ENCODE peak calls at places on chromosomes 11 and 22, in five cellular contexts. One of them, this sample, is unnamed.

GRCh38 chr22:37453696-37454095 is 26.4 kb upstream of the ELFN2 start:
- DNase-seq in GM12878: no peak
- DNase-seq in A549: no peak
- DNase-seq in HepG2: no peak
- DNase-seq in K562: no peak
- DNase-seq in this sample: no peak

GRCh38 chr11:14373941-14374646 is 15.1 kb upstream of the RRAS2 start:
- DNase-seq in GM12878: no peak
- DNase-seq in A549: no peak
- DNase-seq in HepG2: peak; percentile 38
- DNase-seq in K562: no peak
- DNase-seq in this sample: no peak

GRCh38 chr11:133498969-133499368 is 33.3 kb downstream of the OPCML start:
- DNase-seq in GM12878: no peak
- DNase-seq in A549: no peak
- DNase-seq in HepG2: no peak
- DNase-seq in K562: no peak
- DNase-seq in this sample: no peak

GRCh38 chr11:119472186-119472855 is 49.3 kb upstream of the THY1 start:
- DNase-seq in GM12878: no peak
- DNase-seq in A549: no peak
- DNase-seq in HepG2: peak; percentile 84
- DNase-seq in K562: no peak
- DNase-seq in this sample: no peak

GRCh38 chr22:42866100-42866499 is 9.0 kb upstream of the ARFGAP3 start:
- DNase-seq in GM12878: no peak
- DNase-seq in A549: no peak
- DNase-seq in HepG2: no peak
- DNase-seq in K562: no peak
- DNase-seq in this sample: no peak

GRCh38 chr22:30235687-30236170 is 10.8 kb downstream of the LIF start:
- DNase-seq in GM12878: no peak
- DNase-seq in A549: peak; percentile 74
- DNase-seq in HepG2: no peak
- DNase-seq in K562: no peak
- DNase-seq in this sample: no peak

GRCh38 chr11:121964591-121964990 is 151.4 kb downstream of the BLID start:
- DNase-seq in GM12878: no peak
- DNase-seq in A549: no peak
- DNase-seq in HepG2: no peak
- DNase-seq in K562: no peak
- DNase-seq in this sample: no peak

GRCh38 chr22:29370556-29370955 is 17.8 kb downstream of the AP1B1 start:
- DNase-seq in GM12878: no peak
- DNase-seq in A549: no peak
- DNase-seq in HepG2: no peak
- DNase-seq in K562: no peak
- DNase-seq in this sample: no peak

GRCh38 chr22:29706493-29706892 is 13.3 kb upstream of the CABP7 start:
- DNase-seq in GM12878: no peak
- DNase-seq in A549: no peak
- DNase-seq in HepG2: no peak
- DNase-seq in K562: no peak
- DNase-seq in this sample: no peak

GRCh38 chr22:20724676-20725454 is 49.0 kb upstream of the SERPIND1 start:
- DNase-seq in GM12878: no peak
- DNase-seq in A549: no peak
- DNase-seq in HepG2: no peak
- DNase-seq in K562: no peak
- DNase-seq in this sample: no peak
- TF ChIP-seq MYC in GM12878: no peak
- TF ChIP-seq MYC in A549: no peak
- TF ChIP-seq MYC in HepG2: no peak
- TF ChIP-seq MYC in K562: no peak
- TF ChIP-seq MYC in this sample: no peak

DNA sequence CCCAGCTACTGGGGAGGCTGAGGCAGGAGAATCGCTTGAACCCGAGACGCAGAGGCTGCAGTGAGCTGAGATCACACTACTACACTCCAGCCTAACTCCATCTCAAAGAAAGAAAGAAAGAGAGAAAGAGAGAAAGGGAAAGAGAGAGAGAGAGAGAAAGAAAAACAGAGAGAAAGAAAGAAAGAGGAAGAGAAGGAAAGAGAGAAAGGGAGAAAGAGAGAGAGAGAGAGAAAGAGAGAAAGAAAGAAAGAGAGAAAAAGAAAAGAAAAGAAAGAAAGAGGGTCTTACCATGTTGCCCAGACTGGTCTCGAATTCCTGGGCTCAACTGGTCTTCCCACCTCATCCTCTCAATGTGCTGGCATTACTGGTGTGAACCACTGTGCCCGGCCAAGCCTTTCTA is 22.3 kb downstream of the FBLN1 start:
- DNase-seq in GM12878: no peak
- DNase-seq in A549: no peak
- DNase-seq in HepG2: no peak
- DNase-seq in K562: no peak
- DNase-seq in this sample: no peak
- TF ChIP-seq MYC in GM12878: no peak
- TF ChIP-seq MYC in A549: no peak
- TF ChIP-seq MYC in HepG2: no peak
- TF ChIP-seq MYC in K562: no peak
- TF ChIP-seq MYC in this sample: no peak

GRCh38 chr22:48004936-48005335 is 1242.5 kb downstream of the TBC1D22A start:
- DNase-seq in GM12878: no peak
- DNase-seq in A549: no peak
- DNase-seq in HepG2: no peak
- DNase-seq in K562: no peak
- DNase-seq in this sample: no peak

DNA sequence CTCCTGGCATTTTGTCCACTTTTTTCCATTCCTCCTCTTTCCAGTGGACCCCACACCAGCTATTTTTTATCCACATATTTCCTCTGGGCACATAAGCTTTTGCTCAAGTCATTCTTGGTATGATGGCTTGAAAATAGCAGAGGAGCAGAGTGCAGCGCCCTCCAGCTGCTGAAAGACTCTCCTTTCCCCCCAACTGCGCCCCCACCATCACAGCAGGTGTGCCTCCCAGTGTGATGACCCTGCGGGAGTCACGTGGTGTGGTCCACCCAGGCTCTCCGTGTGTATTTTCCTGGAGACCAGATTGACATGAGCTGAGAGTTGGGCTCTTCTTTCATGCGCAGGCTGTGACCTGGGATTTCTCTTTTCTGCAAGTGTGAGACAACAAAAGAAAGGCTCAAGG is 1241.6 kb downstream of the TBC1D22A start:
- DNase-seq in GM12878: no peak
- DNase-seq in A549: no peak
- DNase-seq in HepG2: no peak
- DNase-seq in K562: no peak
- DNase-seq in this sample: no peak
- TF ChIP-seq MYC in GM12878: no peak
- TF ChIP-seq MYC in A549: no peak
- TF ChIP-seq MYC in HepG2: no peak
- TF ChIP-seq MYC in K562: no peak
- TF ChIP-seq MYC in this sample: no peak

GRCh38 chr11:2305140-2305861 is 3.5 kb downstream of the TSPAN32 start:
- DNase-seq in GM12878: peak; percentile 4
- DNase-seq in A549: peak; percentile 58
- DNase-seq in HepG2: peak; percentile 40
- DNase-seq in K562: peak; percentile 69
- DNase-seq in this sample: peak; percentile 81

GRCh38 chr11:2306971-2307732 is 5.3 kb downstream of the TSPAN32 start:
- DNase-seq in GM12878: no peak
- DNase-seq in A549: no peak
- DNase-seq in HepG2: no peak
- DNase-seq in K562: no peak
- DNase-seq in this sample: peak; percentile 29

GRCh38 chr11:2307733-2308331 is 6.0 kb downstream of the TSPAN32 start:
- DNase-seq in GM12878: no peak
- DNase-seq in A549: no peak
- DNase-seq in HepG2: no peak
- DNase-seq in K562: no peak
- DNase-seq in this sample: no peak

GRCh38 chr11:2304156-2305139 is 2.6 kb downstream of the TSPAN32 start:
- DNase-seq in GM12878: no peak
- DNase-seq in A549: no peak
- DNase-seq in HepG2: no peak
- DNase-seq in K562: no peak
- DNase-seq in this sample: no peak

GRCh38 chr11:2305862-2306823 is 4.3 kb downstream of the TSPAN32 start:
- DNase-seq in GM12878: no peak
- DNase-seq in A549: no peak
- DNase-seq in HepG2: no peak
- DNase-seq in K562: no peak
- DNase-seq in this sample: peak; percentile 51
- TF ChIP-seq MYC in GM12878: no peak
- TF ChIP-seq MYC in A549: no peak
- TF ChIP-seq MYC in HepG2: no peak
- TF ChIP-seq MYC in K562: no peak
- TF ChIP-seq MYC in this sample: no peak

GRCh38 chr11:79264284-79264683 is 176.5 kb downstream of the TENM4 start:
- DNase-seq in GM12878: no peak
- DNase-seq in A549: no peak
- DNase-seq in HepG2: no peak
- DNase-seq in K562: no peak
- DNase-seq in this sample: no peak

GRCh38 chr11:79263001-79263400 is 177.8 kb downstream of the TENM4 start:
- DNase-seq in GM12878: no peak
- DNase-seq in A549: no peak
- DNase-seq in HepG2: no peak
- DNase-seq in K562: no peak
- DNase-seq in this sample: no peak

GRCh38 chr11:79262221-79262620 is 178.6 kb downstream of the TENM4 start:
- DNase-seq in GM12878: no peak
- DNase-seq in A549: no peak
- DNase-seq in HepG2: no peak
- DNase-seq in K562: no peak
- DNase-seq in this sample: no peak

GRCh38 chr11:79266391-79266790 is 174.4 kb downstream of the TENM4 start:
- DNase-seq in GM12878: no peak
- DNase-seq in A549: no peak
- DNase-seq in HepG2: no peak
- DNase-seq in K562: no peak
- DNase-seq in this sample: no peak

GRCh38 chr11:79265756-79266322 is 175.0 kb downstream of the TENM4 start:
- DNase-seq in GM12878: no peak
- DNase-seq in A549: no peak
- DNase-seq in HepG2: no peak
- DNase-seq in K562: no peak
- DNase-seq in this sample: no peak
- TF ChIP-seq MYC in GM12878: no peak
- TF ChIP-seq MYC in A549: no peak
- TF ChIP-seq MYC in HepG2: no peak
- TF ChIP-seq MYC in K562: no peak
- TF ChIP-seq MYC in this sample: no peak

GRCh38 chr11:126061707-126062678 is 673 bp downstream of the CDON start:
- DNase-seq in GM12878: no peak
- DNase-seq in A549: peak; percentile 74
- DNase-seq in HepG2: peak; percentile 66
- DNase-seq in K562: no peak
- DNase-seq in this sample: no peak
- TF ChIP-seq MYC in GM12878: no peak
- TF ChIP-seq MYC in A549: no peak
- TF ChIP-seq MYC in HepG2: no peak
- TF ChIP-seq MYC in K562: no peak
- TF ChIP-seq MYC in this sample: no peak

DNA sequence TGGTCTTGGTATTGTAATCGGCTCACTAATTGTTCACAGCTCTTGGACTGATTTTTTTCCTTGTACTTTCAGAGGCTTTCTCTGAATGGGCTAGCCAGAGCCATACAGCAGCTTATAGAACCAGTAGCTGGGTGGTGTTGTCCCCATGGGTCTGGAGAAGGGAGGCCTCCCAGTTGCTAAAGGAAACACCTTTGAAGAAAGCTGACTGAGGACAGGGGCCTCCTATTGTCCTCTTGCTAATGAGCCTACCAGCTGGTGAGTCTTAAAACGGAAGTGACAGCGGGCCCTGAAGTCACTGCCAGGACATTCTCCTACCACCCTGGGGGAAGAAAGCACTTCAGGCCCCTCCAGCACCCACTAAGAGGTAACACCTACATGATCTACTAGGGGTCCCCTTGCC is 9.9 kb downstream of the FADS3 start:
- DNase-seq in GM12878: no peak
- DNase-seq in A549: no peak
- DNase-seq in HepG2: no peak
- DNase-seq in K562: no peak
- DNase-seq in this sample: no peak
- TF ChIP-seq MYC in GM12878: no peak
- TF ChIP-seq MYC in A549: no peak
- TF ChIP-seq MYC in HepG2: no peak
- TF ChIP-seq MYC in K562: no peak
- TF ChIP-seq MYC in this sample: no peak

GRCh38 chr22:26767351-26767970 is 110.1 kb downstream of the MIAT start:
- DNase-seq in GM12878: no peak
- DNase-seq in A549: no peak
- DNase-seq in HepG2: no peak
- DNase-seq in K562: no peak
- DNase-seq in this sample: no peak

GRCh38 chr22:26769663-26770062 is 112.3 kb downstream of the MIAT start:
- DNase-seq in GM12878: no peak
- DNase-seq in A549: no peak
- DNase-seq in HepG2: no peak
- DNase-seq in K562: no peak
- DNase-seq in this sample: no peak

GRCh38 chr22:26766510-26767350 is 109.3 kb downstream of the MIAT start:
- DNase-seq in GM12878: no peak
- DNase-seq in A549: no peak
- DNase-seq in HepG2: no peak
- DNase-seq in K562: no peak
- DNase-seq in this sample: no peak

GRCh38 chr22:26768986-26769385 is 111.6 kb downstream of the MIAT start:
- DNase-seq in GM12878: no peak
- DNase-seq in A549: no peak
- DNase-seq in HepG2: no peak
- DNase-seq in K562: no peak
- DNase-seq in this sample: no peak

DNA sequence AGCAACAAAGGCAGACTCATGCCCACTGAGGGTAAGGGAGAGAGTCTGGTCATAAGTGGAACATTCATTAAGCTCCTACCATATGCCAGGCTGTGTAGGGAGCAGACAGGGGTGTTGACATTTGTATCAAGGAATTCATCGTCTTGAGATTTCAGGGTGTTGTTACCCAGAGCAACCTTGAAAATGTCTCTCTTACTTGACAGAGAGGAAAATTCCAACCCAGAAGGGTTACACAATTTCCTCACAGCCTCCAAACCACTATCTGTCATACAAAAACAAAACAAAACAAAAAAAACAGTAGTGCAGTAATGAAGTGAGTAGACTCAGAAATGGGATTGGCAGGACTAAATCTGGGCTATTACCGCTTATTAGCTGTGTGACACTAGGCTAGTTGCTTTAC is 113.2 kb downstream of the MIAT start:
- DNase-seq in GM12878: no peak
- DNase-seq in A549: no peak
- DNase-seq in HepG2: no peak
- DNase-seq in K562: no peak
- DNase-seq in this sample: peak; percentile 22
- TF ChIP-seq MYC in GM12878: no peak
- TF ChIP-seq MYC in A549: no peak
- TF ChIP-seq MYC in HepG2: no peak
- TF ChIP-seq MYC in K562: no peak
- TF ChIP-seq MYC in this sample: no peak

GRCh38 chr11:7281083-7281482 is 29.4 kb downstream of the SYT9 start:
- DNase-seq in GM12878: no peak
- DNase-seq in A549: no peak
- DNase-seq in HepG2: peak; percentile 4
- DNase-seq in K562: no peak
- DNase-seq in this sample: no peak
- TF ChIP-seq MYC in GM12878: no peak
- TF ChIP-seq MYC in A549: no peak
- TF ChIP-seq MYC in HepG2: no peak
- TF ChIP-seq MYC in K562: no peak
- TF ChIP-seq MYC in this sample: no peak